ENCODE peak calls at places on chromosome 17, in eight cellular contexts. N is A549; V is CD8-positive, alpha-beta memory T cell; U is adrenal gland; R is heart right ventricle; S is CD8-positive, alpha-beta T cell; Q is naive thymus-derived CD4-positive, alpha-beta T cell; H is thoracic aorta. M is an unnamed sample. For H3K9me3, the result is how much of the 10 kb centered on the place peaks cover.

GRCh38 chr17:74759941-74760340 is 11.5 kb downstream of the NHERF1 start:
- DNase-seq in N (no peak), V (no peak), U (no peak), R (no peak), S (peak), Q (no peak), H (no peak), M (no peak)

GRCh38 chr17:17713839-17714238 is 32.6 kb downstream of the RAI1 start:
- DNase-seq in N (no peak), V (no peak), U (peak), R (peak), S (no peak), Q (no peak), H (no peak), M (no peak)

GRCh38 chr17:40312131-40312731 is 3.3 kb downstream of the RARA start:
- DNase-seq in N (no peak), V (no peak), U (no peak), R (peak), S (no peak), Q (no peak), H (no peak), M (no peak)

GRCh38 chr17:33941744-33942143 is 313.3 kb upstream of the CCL2 start:
- DNase-seq in N (no peak), V (no peak), U (no peak), R (no peak), S (no peak), Q (no peak), H (no peak), M (no peak)

GRCh38 chr17:15289285-15290185 is 24.4 kb upstream of the PMP22 start:
- DNase-seq in N (peak), V (no peak), U (no peak), R (no peak), S (no peak), Q (no peak), H (no peak), M (no peak)

GRCh38 chr17:42677921-42678781 is 1.4 kb upstream of the PLEKHH3 start:
- DNase-seq in N (peak), V (peak), U (peak), R (peak), S (peak), Q (peak), H (no peak), M (peak)

GRCh38 chr17:77692571-77693161 is 265.8 kb upstream of the TNRC6C start:
- DNase-seq in N (no peak), V (peak), U (peak), R (no peak), S (no peak), Q (no peak), H (no peak), M (no peak)

GRCh38 chr17:82686366-82687324 is 11.9 kb downstream of the RAB40B start:
- DNase-seq in N (no peak), V (no peak), U (no peak), R (no peak), S (no peak), Q (no peak), H (no peak), M (no peak)

GRCh38 chr17:72394531-72394930 is 273.7 kb downstream of the SOX9 start:
- DNase-seq in N (no peak), V (no peak), U (no peak), R (no peak), S (no peak), Q (no peak), H (no peak), M (no peak)

GRCh38 chr17:8413321-8413720 is 15.7 kb upstream of the RNF222 start:
- DNase-seq in N (no peak), V (no peak), U (no peak), R (no peak), S (no peak), Q (no peak), H (no peak), M (no peak)

GRCh38 chr17:67212716-67213417 is 32.1 kb downstream of the HELZ start:
- DNase-seq in N (no peak), V (no peak), U (no peak), R (no peak), S (no peak), Q (no peak), H (no peak), M (no peak)

GRCh38 chr17:77165577-77165976 is 24.8 kb downstream of the SEC14L1 start:
- DNase-seq in N (no peak), V (no peak), U (no peak), R (no peak), S (no peak), Q (no peak), H (no peak), M (no peak)

GRCh38 chr17:8467527-8467926 is 31.8 kb downstream of the NDEL1 start:
- DNase-seq in N (no peak), V (no peak), U (no peak), R (no peak), S (no peak), Q (no peak), H (no peak), M (no peak)

GRCh38 chr17:76240461-76241204 is at the start of gene RNF157:
- DNase-seq in N (peak), V (peak), U (peak), R (peak), S (peak), Q (peak), H (no peak), M (peak)

GRCh38 chr17:42519546-42520444 is 16.2 kb upstream of the NAGLU start:
- DNase-seq in N (peak), V (no peak), U (peak), R (peak), S (no peak), Q (no peak), H (peak), M (no peak)

GRCh38 chr17:73611630-73612029 is 32.6 kb downstream of the SDK2 start:
- DNase-seq in N (no peak), V (no peak), U (no peak), R (no peak), S (no peak), Q (no peak), H (no peak), M (no peak)

GRCh38 chr17:48760411-48760810 is 31.9 kb upstream of the HOXB13 start:
- DNase-seq in N (no peak), V (no peak), U (peak), R (no peak), S (no peak), Q (no peak), H (no peak), M (no peak)

GRCh38 chr17:62821213-62822079 is 13.3 kb upstream of the MARCHF10 start:
- DNase-seq in N (no peak), V (no peak), U (no peak), R (no peak), S (no peak), Q (no peak), H (no peak), M (no peak)

GRCh38 chr17:34163681-34164080 is 91.4 kb upstream of the CCL2 start:
- DNase-seq in N (peak), V (no peak), U (no peak), R (no peak), S (no peak), Q (no peak), H (no peak), M (no peak)

GRCh38 chr17:43673516-43674323 is 12.0 kb upstream of the MEOX1 start:
- DNase-seq in N (peak), V (peak), U (peak), R (peak), S (peak), Q (peak), H (peak), M (peak)

GRCh38 chr17:82674656-82675475 is 23.6 kb downstream of the RAB40B start:
- DNase-seq in N (no peak), V (no peak), U (no peak), R (no peak), S (no peak), Q (no peak), H (no peak), M (no peak)

GRCh38 chr17:62300697-62301096 is 79.7 kb upstream of the EFCAB3 start:
- DNase-seq in N (no peak), V (no peak), U (no peak), R (no peak), S (no peak), Q (no peak), H (no peak), M (no peak)

GRCh38 chr17:74368341-74369152 is 1.2 kb downstream of the GPR142 start:
- DNase-seq in N (peak), V (peak), U (peak), R (peak), S (peak), Q (peak), H (no peak), M (peak)

GRCh38 chr17:64081802-64082799 is 47.8 kb downstream of the ERN1 start:
- DNase-seq in N (peak), V (peak), U (no peak), R (no peak), S (peak), Q (peak), H (no peak), M (peak)

GRCh38 chr17:30326816-30327215 is 7.0 kb downstream of the TMIGD1 start:
- DNase-seq in N (no peak), V (no peak), U (no peak), R (no peak), S (no peak), Q (no peak), H (no peak), M (no peak)

GRCh38 chr17:57481901-57482300 is 225.6 kb downstream of the MSI2 start:
- DNase-seq in N (peak), V (no peak), U (peak), R (no peak), S (no peak), Q (no peak), H (no peak), M (no peak)

GRCh38 chr17:75048396-75048933 is 1.4 kb downstream of the KCTD2 start:
- DNase-seq in N (no peak), V (no peak), U (peak), R (peak), S (no peak), Q (no peak), H (peak), M (no peak)

GRCh38 chr17:27554152-27554551 is 76.8 kb upstream of the LGALS9 start:
- DNase-seq in N (no peak), V (no peak), U (no peak), R (no peak), S (no peak), Q (no peak), H (no peak), M (no peak)

GRCh38 chr17:76276461-76277299 is 11.5 kb downstream of the UBALD2 start:
- DNase-seq in N (no peak), V (no peak), U (peak), R (no peak), S (no peak), Q (no peak), H (no peak), M (no peak)

GRCh38 chr17:34442387-34443111 is 79.5 kb upstream of the CCL1 start:
- DNase-seq in N (no peak), V (no peak), U (peak), R (peak), S (no peak), Q (no peak), H (no peak), M (no peak)

GRCh38 chr17:20612635-20613034 is 33.1 kb downstream of the CDRT15L2 start:
- DNase-seq in N (no peak), V (no peak), U (no peak), R (no peak), S (no peak), Q (no peak), H (no peak), M (no peak)

GRCh38 chr17:8941980-8942617 is 23.4 kb downstream of the PIK3R5 start:
- DNase-seq in N (no peak), V (no peak), U (no peak), R (no peak), S (peak), Q (peak), H (no peak), M (no peak)

GRCh38 chr17:45861185-45861584 is 16.5 kb downstream of the SPPL2C start:
- DNase-seq in N (no peak), V (no peak), U (no peak), R (no peak), S (no peak), Q (no peak), H (no peak), M (no peak)

DNA sequence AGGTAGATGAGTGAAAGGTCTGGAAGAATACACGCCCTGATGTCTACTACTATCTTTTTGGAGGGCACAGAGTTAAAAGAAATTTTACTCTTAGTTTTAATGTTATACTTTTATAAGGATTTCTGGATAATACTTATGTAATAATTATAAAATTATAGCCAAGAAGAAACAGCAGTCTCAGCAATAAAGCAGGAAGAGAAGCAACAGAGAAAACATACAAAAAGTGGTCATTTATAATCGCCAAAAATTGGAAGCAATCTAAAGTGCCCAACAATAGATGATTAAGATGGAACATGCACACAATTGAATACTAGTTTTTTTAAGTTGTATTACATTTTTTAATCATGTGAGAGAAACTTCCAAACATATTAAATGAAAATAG is 64.4 kb downstream of the SMG6 start:
- DNase-seq in N (no peak), V (no peak), U (no peak), R (no peak), S (no peak), Q (no peak), H (no peak), M (no peak)
- H3K4me3 ChIP-seq in N (no peak), V (no peak), U (no peak), R (no peak), S (no peak), Q (no peak), H (no peak), M (no peak)

GRCh38 chr17:22131740-22132139 is 439.4 kb downstream of the KCNJ18 start:
- DNase-seq in N (no peak), V (no peak), U (no peak), R (no peak), S (no peak), Q (no peak), H (no peak), M (no peak)

GRCh38 chr17:22128171-22128570 is 435.8 kb downstream of the KCNJ18 start:
- DNase-seq in N (no peak), V (no peak), U (no peak), R (no peak), S (no peak), Q (no peak), H (no peak), M (no peak)

GRCh38 chr17:22123536-22124281 is 431.4 kb downstream of the KCNJ18 start:
- DNase-seq in N (no peak), V (no peak), U (no peak), R (no peak), S (no peak), Q (no peak), H (no peak), M (no peak)

GRCh38 chr17:22128723-22129122 is 436.4 kb downstream of the KCNJ18 start:
- DNase-seq in N (no peak), V (no peak), U (no peak), R (no peak), S (no peak), Q (no peak), H (no peak), M (no peak)
- H3K9me3 ChIP-seq in N (under half), V (under half), U (under half), R (under half), S (under half), Q (under half), H (under half), M (under half)

GRCh38 chr17:348012-348411 is 4.6 kb downstream of the RPH3AL start:
- DNase-seq in N (peak), V (no peak), U (peak), R (no peak), S (no peak), Q (no peak), H (no peak), M (no peak)
- H3K27ac ChIP-seq in N (peak), V (no peak), U (peak), R (peak), S (no peak), Q (no peak), H (no peak), M (no peak)

DNA sequence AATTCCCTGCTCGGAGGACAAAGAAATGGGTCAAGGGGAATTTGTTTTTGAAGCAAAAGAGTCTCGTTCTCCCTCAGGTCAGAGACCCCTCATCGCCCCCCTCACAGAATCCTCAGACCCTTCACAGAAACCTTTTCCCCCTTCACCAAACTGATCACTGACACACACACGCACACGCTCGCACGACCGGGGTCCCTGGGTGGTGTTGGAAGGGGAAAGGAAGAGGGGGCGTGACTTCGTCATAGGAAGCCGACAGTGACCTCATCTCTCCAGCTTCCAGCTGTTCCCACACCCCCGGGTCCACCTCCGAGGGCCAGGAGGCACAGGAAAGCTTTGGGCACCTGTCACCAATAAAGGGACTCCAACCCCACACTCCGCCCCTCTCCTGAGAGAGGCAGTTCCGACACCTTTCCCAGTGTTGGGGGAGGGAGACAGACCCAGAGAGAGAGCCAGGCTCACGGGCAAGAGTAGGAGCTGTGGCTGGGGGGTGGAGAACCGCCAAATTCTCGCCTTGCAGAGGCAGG is 1.2 kb downstream of the ASGR1 start:
- DNase-seq in N (no peak), V (no peak), U (no peak), R (peak), S (no peak), Q (no peak), H (no peak), M (no peak)
- H3K4me3 ChIP-seq in N (peak), V (peak), U (no peak), R (peak), S (peak), Q (peak), H (peak), M (no peak)

DNA sequence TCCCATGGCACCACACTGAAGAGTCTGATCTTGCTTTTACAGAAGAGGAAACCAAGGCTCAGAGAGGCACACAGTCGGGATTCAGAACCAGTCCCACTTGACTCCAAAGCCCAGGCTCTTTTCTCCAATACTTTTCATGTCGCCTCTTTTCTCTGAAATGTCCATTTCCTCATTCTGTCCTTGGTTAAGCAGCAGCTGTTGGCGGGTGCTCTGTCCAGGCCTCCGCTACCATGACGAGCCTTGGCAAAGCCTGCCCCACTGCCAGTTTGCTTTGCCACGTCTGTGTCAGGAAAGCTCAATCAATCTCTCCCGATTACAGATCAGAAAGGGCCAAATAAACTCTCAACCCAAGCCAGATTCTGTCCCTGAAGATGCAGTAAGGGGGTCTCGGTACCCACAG is 9.1 kb upstream of the CEP295NL start:
- DNase-seq in N (no peak), V (no peak), U (peak), R (no peak), S (no peak), Q (no peak), H (no peak), M (no peak)
- H3K9me3 ChIP-seq in N (under half), V (under half), U (under half), R (under half), S (under half), Q (under half), H (under half), M (under half)

DNA sequence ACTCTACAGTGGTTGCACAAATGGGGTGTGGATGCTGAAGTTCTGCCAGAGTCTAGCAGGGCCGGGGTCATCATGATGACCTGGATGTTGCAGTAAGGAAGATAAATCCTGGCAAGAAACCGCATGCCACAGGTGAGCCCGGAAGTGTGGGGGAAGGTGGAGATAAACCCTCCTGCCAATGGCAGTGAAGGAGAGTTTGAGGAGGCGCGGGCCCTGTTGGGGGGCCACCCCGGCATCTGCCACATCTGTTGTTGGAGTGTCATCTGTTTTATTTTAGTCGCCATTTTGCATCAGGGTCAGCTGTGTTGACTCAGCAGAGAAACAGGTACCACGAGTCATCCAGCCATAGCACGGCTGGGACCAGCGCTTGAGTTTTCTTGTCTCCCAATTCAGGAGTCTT is 173.8 kb upstream of the CHMP6 start:
- DNase-seq in N (no peak), V (no peak), U (peak), R (no peak), S (no peak), Q (no peak), H (no peak), M (no peak)
- H3K27ac ChIP-seq in N (no peak), V (no peak), U (no peak), R (no peak), S (no peak), Q (no peak), H (no peak), M (no peak)

GRCh38 chr17:3448059-3448630 is 14.5 kb upstream of the OR1E2 start:
- DNase-seq in N (peak), V (no peak), U (no peak), R (no peak), S (no peak), Q (no peak), H (no peak), M (no peak)
- H3K4me3 ChIP-seq in N (no peak), V (no peak), U (no peak), R (no peak), S (no peak), Q (no peak), H (no peak), M (no peak)

DNA sequence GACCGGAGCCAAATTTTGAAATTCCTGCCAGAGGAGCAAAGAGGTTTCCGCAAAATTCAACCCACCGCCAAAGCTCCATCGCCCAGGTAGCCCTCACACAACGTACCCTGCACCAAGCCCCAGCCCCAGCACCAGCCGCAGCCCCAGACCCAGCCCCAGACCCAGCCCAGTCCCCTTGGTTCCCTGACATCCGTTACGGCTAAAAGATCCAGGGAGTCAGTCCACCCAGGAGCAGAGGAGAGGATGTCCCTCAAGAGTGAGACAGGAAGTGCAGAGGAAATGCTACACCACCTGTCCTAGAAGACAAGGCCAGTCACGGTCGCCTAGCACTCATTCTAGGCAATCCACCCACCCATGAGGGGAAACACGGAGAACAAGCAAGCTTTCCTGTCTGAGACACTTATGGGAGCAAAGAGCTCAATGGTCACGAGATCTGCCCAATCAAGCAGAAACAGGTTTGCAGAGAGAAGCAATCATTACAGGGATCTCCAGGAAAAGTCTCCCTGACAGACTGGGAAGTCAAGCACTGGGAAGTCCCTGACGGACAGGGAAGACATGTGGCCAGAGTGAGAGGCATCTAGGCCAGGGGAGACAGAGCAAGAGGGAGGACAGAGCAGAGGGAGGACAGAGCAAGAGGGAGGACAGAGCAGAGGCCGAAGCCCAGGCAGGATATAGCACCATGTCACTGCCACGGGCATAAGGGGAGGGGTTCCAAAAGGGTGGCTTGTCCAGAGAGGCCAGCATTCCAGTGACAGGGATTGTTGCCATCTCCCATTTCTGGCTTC is 15.0 kb upstream of the KCNJ18 start:
- DNase-seq in N (no peak), V (no peak), U (no peak), R (no peak), S (no peak), Q (no peak), H (no peak), M (no peak)
- H3K9me3 ChIP-seq in N (under half), V (under half), U (under half), R (under half), S (under half), Q (under half), H (under half), M (under half)

GRCh38 chr17:36144014-36144413 is 32.4 kb downstream of the TBC1D3B start:
- DNase-seq in N (no peak), V (no peak), U (no peak), R (no peak), S (no peak), Q (no peak), H (no peak), M (no peak)
- H3K27ac ChIP-seq in N (no peak), V (no peak), U (no peak), R (no peak), S (no peak), Q (no peak), H (no peak), M (no peak)

M was measured in effector memory CD4-positive, alpha-beta T cell.